ENCODE peak calls at places on chromosomes 7 and 10, in seven cellular contexts. One of them, this sample, is unnamed. For H3K4me1, the result is how much of the 10 kb centered on the place peaks cover.

GRCh38 chr10:22503315-22504090 is 158.2 kb downstream of the SPAG6 start:
- DNase-seq in keratinocyte: no peak
- DNase-seq in CD8-positive, alpha-beta T cell: no peak
- DNase-seq in sigmoid colon: no peak
- DNase-seq in uterus: no peak
- DNase-seq in SJSA1: no peak
- DNase-seq in heart right ventricle: no peak
- DNase-seq in this sample: no peak

GRCh38 chr7:100719523-100720319 is 547 bp upstream of the EPO start:
- DNase-seq in SJSA1: no peak
- DNase-seq in uterus: peak
- DNase-seq in heart right ventricle: no peak
- DNase-seq in sigmoid colon: no peak
- DNase-seq in keratinocyte: no peak
- DNase-seq in CD8-positive, alpha-beta T cell: no peak
- DNase-seq in this sample: no peak

GRCh38 chr10:131141645-131142445 is 169.7 kb downstream of the TCERG1L start:
- DNase-seq in uterus: no peak
- DNase-seq in heart right ventricle: no peak
- DNase-seq in sigmoid colon: no peak
- DNase-seq in CD8-positive, alpha-beta T cell: no peak
- DNase-seq in SJSA1: no peak
- DNase-seq in keratinocyte: no peak
- DNase-seq in this sample: no peak

GRCh38 chr10:93026072-93026471 is 34.5 kb upstream of the CYP26C1 start:
- DNase-seq in keratinocyte: no peak
- DNase-seq in heart right ventricle: no peak
- DNase-seq in uterus: no peak
- DNase-seq in SJSA1: no peak
- DNase-seq in CD8-positive, alpha-beta T cell: no peak
- DNase-seq in sigmoid colon: no peak
- DNase-seq in this sample: no peak

GRCh38 chr10:99521474-99522077 is 11.2 kb upstream of the NKX2-3 start:
- DNase-seq in sigmoid colon: peak
- DNase-seq in CD8-positive, alpha-beta T cell: no peak
- DNase-seq in heart right ventricle: no peak
- DNase-seq in keratinocyte: no peak
- DNase-seq in uterus: no peak
- DNase-seq in SJSA1: no peak
- DNase-seq in this sample: no peak

GRCh38 chr7:75038508-75038907 is 35.1 kb downstream of the RCC1L start:
- DNase-seq in heart right ventricle: no peak
- DNase-seq in SJSA1: no peak
- DNase-seq in keratinocyte: no peak
- DNase-seq in uterus: no peak
- DNase-seq in CD8-positive, alpha-beta T cell: no peak
- DNase-seq in sigmoid colon: no peak
- DNase-seq in this sample: no peak

GRCh38 chr7:95684037-95684436 is 87.7 kb upstream of the PDK4 start:
- DNase-seq in SJSA1: no peak
- DNase-seq in keratinocyte: no peak
- DNase-seq in CD8-positive, alpha-beta T cell: no peak
- DNase-seq in sigmoid colon: no peak
- DNase-seq in uterus: no peak
- DNase-seq in heart right ventricle: no peak
- DNase-seq in this sample: no peak

GRCh38 chr7:122886357-122887081 is at the start of gene CADPS2:
- DNase-seq in sigmoid colon: peak
- DNase-seq in keratinocyte: no peak
- DNase-seq in CD8-positive, alpha-beta T cell: no peak
- DNase-seq in uterus: peak
- DNase-seq in heart right ventricle: peak
- DNase-seq in SJSA1: peak
- DNase-seq in this sample: peak

GRCh38 chr7:118324790-118325449 is 100.4 kb downstream of the ANKRD7 start:
- DNase-seq in heart right ventricle: no peak
- DNase-seq in sigmoid colon: no peak
- DNase-seq in uterus: no peak
- DNase-seq in CD8-positive, alpha-beta T cell: no peak
- DNase-seq in SJSA1: no peak
- DNase-seq in keratinocyte: no peak
- DNase-seq in this sample: no peak

GRCh38 chr10:43383204-43383971 is 12.0 kb downstream of the FXYD4 start:
- DNase-seq in CD8-positive, alpha-beta T cell: no peak
- DNase-seq in keratinocyte: no peak
- DNase-seq in SJSA1: no peak
- DNase-seq in sigmoid colon: peak
- DNase-seq in heart right ventricle: no peak
- DNase-seq in uterus: no peak
- DNase-seq in this sample: no peak

GRCh38 chr7:165661-166369 is 26.6 kb upstream of the FAM20C start:
- DNase-seq in heart right ventricle: no peak
- DNase-seq in uterus: no peak
- DNase-seq in CD8-positive, alpha-beta T cell: no peak
- DNase-seq in keratinocyte: no peak
- DNase-seq in sigmoid colon: peak
- DNase-seq in SJSA1: no peak
- DNase-seq in this sample: no peak

GRCh38 chr7:40015790-40016296 is 65.8 kb downstream of the CDK13 start:
- DNase-seq in SJSA1: no peak
- DNase-seq in CD8-positive, alpha-beta T cell: no peak
- DNase-seq in sigmoid colon: no peak
- DNase-seq in uterus: peak
- DNase-seq in keratinocyte: no peak
- DNase-seq in heart right ventricle: no peak
- DNase-seq in this sample: no peak

GRCh38 chr7:27107391-27107900 is 5.0 kb upstream of the HOXA2 start:
- DNase-seq in keratinocyte: no peak
- DNase-seq in SJSA1: peak
- DNase-seq in heart right ventricle: no peak
- DNase-seq in sigmoid colon: no peak
- DNase-seq in CD8-positive, alpha-beta T cell: no peak
- DNase-seq in uterus: no peak
- DNase-seq in this sample: no peak

GRCh38 chr10:124627851-124628675 is 116.1 kb downstream of the FAM53B start:
- DNase-seq in heart right ventricle: peak
- DNase-seq in keratinocyte: no peak
- DNase-seq in SJSA1: no peak
- DNase-seq in CD8-positive, alpha-beta T cell: no peak
- DNase-seq in uterus: no peak
- DNase-seq in sigmoid colon: no peak
- DNase-seq in this sample: peak

GRCh38 chr10:124629842-124630241 is 114.3 kb downstream of the FAM53B start:
- DNase-seq in keratinocyte: no peak
- DNase-seq in heart right ventricle: no peak
- DNase-seq in SJSA1: no peak
- DNase-seq in sigmoid colon: no peak
- DNase-seq in uterus: no peak
- DNase-seq in CD8-positive, alpha-beta T cell: no peak
- DNase-seq in this sample: no peak

GRCh38 chr10:124628676-124629021 is 115.5 kb downstream of the FAM53B start:
- DNase-seq in uterus: no peak
- DNase-seq in SJSA1: no peak
- DNase-seq in sigmoid colon: no peak
- DNase-seq in keratinocyte: no peak
- DNase-seq in CD8-positive, alpha-beta T cell: no peak
- DNase-seq in heart right ventricle: no peak
- DNase-seq in this sample: no peak

GRCh38 chr10:124630551-124630950 is 113.6 kb downstream of the FAM53B start:
- DNase-seq in keratinocyte: no peak
- DNase-seq in heart right ventricle: no peak
- DNase-seq in uterus: no peak
- DNase-seq in CD8-positive, alpha-beta T cell: no peak
- DNase-seq in sigmoid colon: no peak
- DNase-seq in SJSA1: no peak
- DNase-seq in this sample: no peak

DNA sequence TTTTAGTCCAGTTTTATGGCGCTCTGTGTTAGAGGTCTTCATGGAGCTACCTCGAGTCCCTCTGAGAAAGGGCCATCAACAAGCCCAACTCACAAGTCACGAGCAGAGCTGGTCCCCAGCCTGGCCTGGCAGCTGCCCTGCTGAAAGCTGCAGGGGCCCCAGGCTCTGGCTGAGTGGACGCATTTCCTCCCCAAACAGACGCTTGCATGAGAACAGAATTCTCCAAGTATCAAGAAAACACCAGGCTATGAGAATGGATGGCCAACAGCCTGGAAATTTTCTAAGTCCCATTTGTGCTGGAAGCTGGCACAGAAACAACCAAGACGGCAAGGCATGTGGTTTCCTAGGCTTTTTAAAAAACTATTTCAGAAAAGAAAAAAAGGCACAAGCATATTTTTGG is 114.8 kb downstream of the FAM53B start:
- DNase-seq in heart right ventricle: peak
- DNase-seq in SJSA1: no peak
- DNase-seq in CD8-positive, alpha-beta T cell: no peak
- DNase-seq in sigmoid colon: no peak
- DNase-seq in keratinocyte: no peak
- DNase-seq in uterus: no peak
- DNase-seq in this sample: no peak
- H3K4me1 ChIP-seq in heart right ventricle: half or more
- H3K4me1 ChIP-seq in SJSA1: under half
- H3K4me1 ChIP-seq in CD8-positive, alpha-beta T cell: under half
- H3K4me1 ChIP-seq in sigmoid colon: half or more
- H3K4me1 ChIP-seq in keratinocyte: under half
- H3K4me1 ChIP-seq in uterus: under half
- H3K4me1 ChIP-seq in this sample: under half

GRCh38 chr7:77662869-77663268 is 33.4 kb upstream of the RSBN1L start:
- DNase-seq in uterus: no peak
- DNase-seq in SJSA1: no peak
- DNase-seq in CD8-positive, alpha-beta T cell: no peak
- DNase-seq in sigmoid colon: no peak
- DNase-seq in keratinocyte: no peak
- DNase-seq in heart right ventricle: no peak
- DNase-seq in this sample: no peak

GRCh38 chr7:77664715-77665114 is 31.5 kb upstream of the RSBN1L start:
- DNase-seq in uterus: no peak
- DNase-seq in keratinocyte: no peak
- DNase-seq in heart right ventricle: no peak
- DNase-seq in CD8-positive, alpha-beta T cell: no peak
- DNase-seq in SJSA1: no peak
- DNase-seq in sigmoid colon: no peak
- DNase-seq in this sample: no peak

GRCh38 chr7:77667459-77668090 is 28.7 kb upstream of the RSBN1L start:
- DNase-seq in keratinocyte: no peak
- DNase-seq in uterus: no peak
- DNase-seq in heart right ventricle: no peak
- DNase-seq in CD8-positive, alpha-beta T cell: no peak
- DNase-seq in sigmoid colon: no peak
- DNase-seq in SJSA1: peak
- DNase-seq in this sample: no peak

DNA sequence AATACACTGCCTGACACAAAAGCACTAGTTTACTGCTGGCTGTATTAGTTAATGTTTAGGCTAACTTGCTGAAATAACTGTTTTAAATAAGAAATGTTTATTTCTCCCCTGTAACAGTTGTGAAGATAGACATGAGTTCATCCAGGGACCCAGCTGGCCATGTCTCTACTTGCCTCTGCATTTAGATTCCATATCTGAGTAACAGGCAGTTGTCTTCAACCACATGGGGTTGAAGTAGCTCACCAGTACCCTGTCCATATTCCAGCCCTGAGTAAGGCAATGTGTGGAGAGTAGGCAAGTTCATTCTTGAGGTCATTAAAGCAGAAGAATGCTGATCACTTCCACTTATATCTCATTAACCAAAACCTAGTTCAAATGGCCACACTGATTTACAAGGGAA is 31.1 kb upstream of the RSBN1L start:
- DNase-seq in keratinocyte: peak
- DNase-seq in CD8-positive, alpha-beta T cell: no peak
- DNase-seq in SJSA1: no peak
- DNase-seq in heart right ventricle: no peak
- DNase-seq in sigmoid colon: peak
- DNase-seq in uterus: no peak
- DNase-seq in this sample: no peak
- H3K27ac ChIP-seq in keratinocyte: peak
- H3K27ac ChIP-seq in CD8-positive, alpha-beta T cell: no peak
- H3K27ac ChIP-seq in SJSA1: no peak
- H3K27ac ChIP-seq in heart right ventricle: no peak
- H3K27ac ChIP-seq in sigmoid colon: no peak
- H3K27ac ChIP-seq in uterus: no peak
- H3K27ac ChIP-seq in this sample: no peak

GRCh38 chr10:30045961-30046360 is 13.4 kb downstream of the JCAD start:
- DNase-seq in uterus: no peak
- DNase-seq in CD8-positive, alpha-beta T cell: no peak
- DNase-seq in heart right ventricle: no peak
- DNase-seq in keratinocyte: no peak
- DNase-seq in SJSA1: no peak
- DNase-seq in sigmoid colon: no peak
- DNase-seq in this sample: no peak
- H3K4me1 ChIP-seq in uterus: under half
- H3K4me1 ChIP-seq in CD8-positive, alpha-beta T cell: under half
- H3K4me1 ChIP-seq in heart right ventricle: half or more
- H3K4me1 ChIP-seq in keratinocyte: under half
- H3K4me1 ChIP-seq in SJSA1: under half
- H3K4me1 ChIP-seq in sigmoid colon: half or more
- H3K4me1 ChIP-seq in this sample: under half

DNA sequence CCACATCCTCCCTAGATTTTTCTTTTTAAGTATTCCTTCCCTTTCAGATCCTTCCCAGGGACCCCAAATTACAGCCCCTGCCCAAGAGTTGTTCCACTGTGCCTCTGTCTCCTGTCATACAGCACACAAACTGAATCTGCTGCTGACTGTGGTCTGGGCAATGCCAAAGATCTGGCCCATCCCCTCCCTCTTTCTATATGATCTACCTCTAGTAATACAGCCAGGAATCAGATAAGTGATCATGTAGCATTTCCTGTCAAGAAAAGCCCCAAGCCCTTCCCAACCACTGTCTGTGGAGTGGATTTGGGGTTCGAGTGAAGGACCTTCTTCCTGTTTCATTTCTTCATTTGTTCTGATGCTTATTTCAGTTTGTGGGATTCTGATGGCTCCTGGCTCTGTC is 6.7 kb downstream of the STX1A start:
- DNase-seq in SJSA1: no peak
- DNase-seq in uterus: no peak
- DNase-seq in CD8-positive, alpha-beta T cell: no peak
- DNase-seq in heart right ventricle: no peak
- DNase-seq in keratinocyte: no peak
- DNase-seq in sigmoid colon: no peak
- DNase-seq in this sample: no peak
- H3K27ac ChIP-seq in SJSA1: no peak
- H3K27ac ChIP-seq in uterus: no peak
- H3K27ac ChIP-seq in CD8-positive, alpha-beta T cell: no peak
- H3K27ac ChIP-seq in heart right ventricle: no peak
- H3K27ac ChIP-seq in keratinocyte: no peak
- H3K27ac ChIP-seq in sigmoid colon: no peak
- H3K27ac ChIP-seq in this sample: no peak

DNA sequence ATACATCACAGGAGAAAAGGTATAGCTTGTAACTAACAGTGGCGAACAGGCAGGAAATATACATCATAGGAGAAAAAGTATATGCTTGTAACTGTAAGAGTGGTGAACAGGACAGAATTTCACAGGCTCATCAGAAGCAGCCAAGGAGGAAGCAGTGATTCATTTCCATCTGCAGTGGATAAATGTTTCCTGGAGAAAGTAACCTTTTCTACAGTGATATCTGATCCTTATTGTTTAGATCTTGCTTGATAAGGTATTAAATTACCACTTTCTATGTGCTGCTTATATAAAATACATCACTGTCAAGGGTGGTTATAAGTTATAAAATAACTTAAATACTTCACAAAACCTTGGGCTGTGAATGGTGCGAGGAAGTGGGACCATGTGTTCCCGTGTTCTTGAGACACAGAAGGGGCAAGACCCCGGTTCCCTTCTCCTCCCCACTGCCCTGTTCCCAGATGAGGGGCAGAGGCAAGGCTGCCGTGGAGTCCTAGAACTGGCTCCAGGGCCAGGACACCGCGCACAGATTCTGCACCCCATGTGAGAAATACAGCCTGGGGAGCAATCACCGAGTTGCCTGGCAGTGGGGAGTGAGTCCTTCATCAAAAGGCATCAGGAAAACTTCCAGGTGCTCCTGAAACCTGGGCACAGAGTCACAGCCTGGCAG is 135.2 kb downstream of the DIP2C start:
- DNase-seq in sigmoid colon: no peak
- DNase-seq in keratinocyte: no peak
- DNase-seq in uterus: no peak
- DNase-seq in heart right ventricle: no peak
- DNase-seq in SJSA1: no peak
- DNase-seq in CD8-positive, alpha-beta T cell: no peak
- DNase-seq in this sample: no peak
- H3K4me1 ChIP-seq in sigmoid colon: half or more
- H3K4me1 ChIP-seq in keratinocyte: under half
- H3K4me1 ChIP-seq in uterus: under half
- H3K4me1 ChIP-seq in heart right ventricle: under half
- H3K4me1 ChIP-seq in SJSA1: under half
- H3K4me1 ChIP-seq in CD8-positive, alpha-beta T cell: under half
- H3K4me1 ChIP-seq in this sample: half or more

This sample was measured in tibial artery.